ENCODE peak calls at places on chromosomes 1 and 21, in ten cellular contexts. C, F, N, G, I, H, K, E, R and U are unnamed samples.

GRCh38 chr1:3327936-3328590 is 126.4 kb upstream of the ARHGEF16 start:
- DNase-seq in C (no peak), F (peak; percentile 34), N (no peak), G (no peak), I (no peak), H (no peak), K (no peak), E (no peak), R (no peak), U (no peak)

GRCh38 chr21:38712076-38712475 is 93.7 kb upstream of the ETS2 start:
- DNase-seq in C (no peak), F (peak; percentile 64), N (peak; percentile 63), G (no peak), I (no peak), H (no peak), K (peak; percentile 77), E (peak; percentile 27), R (peak; percentile 78), U (no peak)

GRCh38 chr1:193111641-193112090 is 6.5 kb upstream of the GLRX2 start:
- DNase-seq in C (no peak), F (peak; percentile 91), N (peak; percentile 92), G (peak; percentile 75), I (no peak), H (peak; percentile 64), K (peak; percentile 39), E (peak; percentile 87), R (no peak), U (peak; percentile 59)

GRCh38 chr1:230851291-230851691 is 17.0 kb downstream of the C1orf198 start:
- DNase-seq in C (no peak), F (peak; percentile 74), N (peak; percentile 27), G (no peak), I (no peak), H (no peak), K (peak; percentile 65), E (peak; percentile 55), R (peak; percentile 66), U (no peak)

GRCh38 chr1:111202366-111202706 is 1.9 kb upstream of the DENND2D start:
- DNase-seq in C (no peak), F (no peak), N (no peak), G (no peak), I (no peak), H (no peak), K (no peak), E (no peak), R (no peak), U (peak; percentile 49)

GRCh38 chr1:8660455-8660854 is 157.0 kb downstream of the RERE start:
- DNase-seq in C (no peak), F (peak; percentile 90), N (peak; percentile 96), G (peak; percentile 87), I (peak; percentile 46), H (no peak), K (no peak), E (peak; percentile 94), R (peak; percentile 35), U (no peak)

GRCh38 chr1:33361553-33362262 is 40.8 kb upstream of the A3GALT2 start:
- DNase-seq in C (no peak), F (peak; percentile 82), N (no peak), G (peak; percentile 67), I (no peak), H (no peak), K (no peak), E (no peak), R (no peak), U (no peak)

GRCh38 chr1:216758182-216758581 is 35.0 kb upstream of the ESRRG start:
- DNase-seq in C (no peak), F (peak; percentile 1), N (no peak), G (no peak), I (no peak), H (no peak), K (no peak), E (no peak), R (no peak), U (no peak)

GRCh38 chr1:165463978-165464377 is 19.1 kb upstream of the RXRG start:
- DNase-seq in C (no peak), F (no peak), N (no peak), G (no peak), I (no peak), H (no peak), K (peak; percentile 17), E (no peak), R (no peak), U (no peak)

GRCh38 chr21:27582246-27582945 is 615.5 kb upstream of the ADAMTS5 start:
- DNase-seq in C (no peak), F (no peak), N (peak; percentile 35), G (no peak), I (no peak), H (no peak), K (no peak), E (peak; percentile 29), R (no peak), U (no peak)

GRCh38 chr1:115429242-115429641 is 91.2 kb upstream of the NGF start:
- DNase-seq in C (no peak), F (peak; percentile 57), N (peak; percentile 84), G (no peak), I (no peak), H (no peak), K (no peak), E (peak; percentile 59), R (no peak), U (no peak)

GRCh38 chr1:55275976-55276375 is 60.8 kb upstream of the USP24 start:
- DNase-seq in C (no peak), F (peak; percentile 31), N (peak; percentile 73), G (no peak), I (no peak), H (no peak), K (no peak), E (peak; percentile 28), R (no peak), U (no peak)

GRCh38 chr1:89762431-89762800 is 58.4 kb upstream of the LRRC8D start:
- DNase-seq in C (no peak), F (no peak), N (no peak), G (no peak), I (no peak), H (peak; percentile 49), K (no peak), E (no peak), R (no peak), U (no peak)

GRCh38 chr1:26614655-26615411 is 81.0 kb upstream of the ARID1A start:
- DNase-seq in C (no peak), F (no peak), N (no peak), G (no peak), I (no peak), H (no peak), K (no peak), E (no peak), R (no peak), U (no peak)

DNA sequence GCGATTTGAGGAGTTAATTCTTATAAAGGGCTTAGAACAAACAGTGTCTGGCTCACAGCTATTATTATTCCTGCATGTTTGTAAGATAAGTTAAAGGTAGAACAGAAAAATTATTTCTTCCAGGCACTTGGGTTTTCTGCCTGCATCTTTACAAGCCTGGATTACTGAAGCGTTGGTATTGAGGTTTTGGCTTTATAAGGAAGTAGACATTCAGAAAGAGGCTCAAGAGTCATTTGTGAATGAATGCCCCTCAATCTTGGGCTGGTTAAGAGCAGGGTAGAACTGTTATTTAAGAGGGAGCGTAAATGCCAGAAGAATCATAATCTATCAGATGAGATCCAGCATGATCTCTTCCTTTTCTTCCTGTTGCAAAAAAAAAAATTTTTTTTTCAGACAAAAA is 77.3 kb upstream of the ARID1A start:
- DNase-seq in C (no peak), F (no peak), N (no peak), G (no peak), I (no peak), H (no peak), K (peak; percentile 40), E (no peak), R (no peak), U (no peak)
- H3K27ac ChIP-seq in C (no peak overlapping the region), F (peak overlapping the region; percentile 99), N (no peak overlapping the region), G (peak overlapping the region; percentile 90), I (no peak overlapping the region), H (no peak overlapping the region), K (no peak overlapping the region), E (no peak overlapping the region), R (no peak overlapping the region), U (peak overlapping the region; percentile 23)

GRCh38 chr1:59014827-59015226 is 231.0 kb upstream of the JUN start:
- DNase-seq in C (no peak), F (no peak), N (no peak), G (no peak), I (no peak), H (no peak), K (no peak), E (no peak), R (no peak), U (no peak)
- H3K27ac ChIP-seq in C (no peak overlapping the region), F (no peak overlapping the region), N (no peak overlapping the region), G (peak overlapping the region; percentile 83), I (no peak overlapping the region), H (no peak overlapping the region), K (no peak overlapping the region), E (peak overlapping the region; percentile 4), R (no peak overlapping the region), U (no peak overlapping the region)

GRCh38 chr21:44054710-44055109 is 42.6 kb downstream of the TRAPPC10 start:
- DNase-seq in C (no peak), F (peak; percentile 84), N (peak; percentile 42), G (no peak), I (no peak), H (no peak), K (no peak), E (peak; percentile 56), R (no peak), U (no peak)

GRCh38 chr21:44052071-44052829 is 40.1 kb downstream of the TRAPPC10 start:
- DNase-seq in C (no peak), F (peak; percentile 6), N (no peak), G (no peak), I (no peak), H (no peak), K (no peak), E (peak; percentile 22), R (no peak), U (no peak)

GRCh38 chr21:44051462-44051941 is 39.4 kb downstream of the TRAPPC10 start:
- DNase-seq in C (no peak), F (peak; percentile 90), N (no peak), G (peak; percentile 71), I (peak; percentile 48), H (peak; percentile 30), K (no peak), E (peak; percentile 55), R (no peak), U (no peak)

GRCh38 chr21:44053567-44053966 is 41.5 kb downstream of the TRAPPC10 start:
- DNase-seq in C (no peak), F (no peak), N (no peak), G (no peak), I (no peak), H (no peak), K (no peak), E (no peak), R (no peak), U (no peak)

DNA sequence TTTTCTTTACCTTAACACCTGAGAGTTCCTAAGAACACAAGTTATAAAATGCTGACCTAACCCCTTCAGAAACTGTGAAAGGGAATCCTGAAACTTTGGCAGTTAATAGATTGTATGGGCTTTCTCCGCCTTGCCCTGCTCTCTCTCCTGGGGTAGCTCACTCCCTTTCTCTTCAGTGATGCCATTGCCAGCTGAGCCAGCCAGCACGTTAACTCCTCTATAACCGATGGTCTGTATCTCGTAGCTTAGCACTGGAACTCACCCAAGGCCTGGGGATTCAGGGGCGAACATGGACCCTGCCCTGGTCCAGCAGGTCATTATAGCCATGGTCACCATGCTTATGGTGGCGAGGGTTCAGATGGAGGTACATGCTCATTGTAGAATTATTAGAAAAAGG is 40.7 kb downstream of the TRAPPC10 start:
- DNase-seq in C (no peak), F (no peak), N (no peak), G (no peak), I (no peak), H (no peak), K (no peak), E (no peak), R (no peak), U (no peak)
- H3K27ac ChIP-seq in C (no peak overlapping the region), F (no peak overlapping the region), N (no peak overlapping the region), G (peak overlapping the region; percentile 81), I (peak overlapping the region; percentile 94), H (no peak overlapping the region), K (no peak overlapping the region), E (no peak overlapping the region), R (no peak overlapping the region), U (no peak overlapping the region)

GRCh38 chr1:37951041-37951782 is 4.4 kb upstream of the INPP5B start:
- DNase-seq in C (no peak), F (no peak), N (peak; percentile 20), G (peak; percentile 40), I (no peak), H (no peak), K (no peak), E (no peak), R (no peak), U (no peak)
- H3K27ac ChIP-seq in C (no peak overlapping the region), F (no peak overlapping the region), N (no peak overlapping the region), G (no peak overlapping the region), I (no peak overlapping the region), H (no peak overlapping the region), K (no peak overlapping the region), E (no peak overlapping the region), R (no peak overlapping the region), U (no peak overlapping the region)